ENCODE peak calls at places on chromosomes 6 and 20, in seven cellular contexts. E is spleen; C is stromal cell of bone marrow; V is NK-92 treated with Interleukin-12 subunit alpha and Interleukin-12 subunit beta, amount 100 ng/mL, for 24 hours; U is SK-MEL-5; D is left ventricle myocardium inferior; B is A172. Q is an unnamed sample.

GRCh38 chr20:24773751-24774201 is 175.3 kb upstream of the CST7 start:
- DNase-seq in E (peak; percentile 45), C (peak; percentile 77), V (peak; percentile 49), U (no peak), D (no peak), B (peak; percentile 96), Q (peak; percentile 75)

GRCh38 chr20:13755809-13756208 is 28.9 kb downstream of the ESF1 start:
- DNase-seq in E (no peak), C (no peak), V (no peak), U (no peak), D (no peak), B (no peak), Q (no peak)

GRCh38 chr6:33719326-33719987 is 8.0 kb upstream of the UQCC2 start:
- DNase-seq in E (peak; percentile 18), C (no peak), V (no peak), U (no peak), D (no peak), B (no peak), Q (no peak)

GRCh38 chr20:22381812-22382416 is 202.5 kb downstream of the FOXA2 start:
- DNase-seq in E (no peak), C (no peak), V (no peak), U (no peak), D (no peak), B (no peak), Q (no peak)

GRCh38 chr6:156729248-156729647 is 47.9 kb upstream of the ARID1B start:
- DNase-seq in E (no peak), C (no peak), V (no peak), U (no peak), D (no peak), B (peak; percentile 86), Q (peak; percentile 9)

GRCh38 chr20:49360242-49360968 is 82.5 kb upstream of the ZNFX1 start:
- DNase-seq in E (no peak), C (no peak), V (no peak), U (no peak), D (no peak), B (no peak), Q (no peak)

GRCh38 chr6:112203577-112204349 is 50.6 kb downstream of the LAMA4 start:
- DNase-seq in E (no peak), C (peak; percentile 81), V (no peak), U (no peak), D (no peak), B (peak; percentile 78), Q (peak; percentile 52)

GRCh38 chr6:24935753-24936152 is at the start of gene RIPOR2:
- DNase-seq in E (peak; percentile 93), C (no peak), V (no peak), U (peak; percentile 77), D (peak; percentile 33), B (no peak), Q (no peak)

GRCh38 chr6:7247828-7248227 is 65.2 kb downstream of the SSR1 start:
- DNase-seq in E (no peak), C (no peak), V (no peak), U (no peak), D (peak; percentile 13), B (no peak), Q (no peak)

Q was measured in AG08395.